ENCODE peak calls at places on chromosomes 11 and 22, in nine cellular contexts. One of them, this sample, is unnamed.

GRCh38 chr11:65716294-65716693 is 4.2 kb downstream of the KAT5 start:
- DNase-seq in K562: no peak
- DNase-seq in heart left ventricle: no peak
- DNase-seq in thoracic aorta: no peak
- DNase-seq in GM06990: no peak
- DNase-seq in kidney: no peak
- DNase-seq in cardiac muscle cell: no peak
- DNase-seq in AG10803: no peak
- DNase-seq in AG04450: no peak
- DNase-seq in this sample: no peak

GRCh38 chr11:86574493-86575207 is 97.8 kb downstream of the ME3 start:
- DNase-seq in kidney: no peak
- DNase-seq in thoracic aorta: no peak
- DNase-seq in AG10803: no peak
- DNase-seq in GM06990: no peak
- DNase-seq in cardiac muscle cell: no peak
- DNase-seq in AG04450: no peak
- DNase-seq in K562: no peak
- DNase-seq in heart left ventricle: no peak
- DNase-seq in this sample: peak

GRCh38 chr22:39109361-39109760 is 12.3 kb downstream of the APOBEC3H start:
- DNase-seq in heart left ventricle: no peak
- DNase-seq in kidney: no peak
- DNase-seq in K562: no peak
- DNase-seq in cardiac muscle cell: no peak
- DNase-seq in AG10803: no peak
- DNase-seq in GM06990: no peak
- DNase-seq in AG04450: no peak
- DNase-seq in thoracic aorta: no peak
- DNase-seq in this sample: no peak

GRCh38 chr11:64357904-64358535 is 942 bp upstream of the RPS6KA4 start:
- DNase-seq in heart left ventricle: no peak
- DNase-seq in AG10803: no peak
- DNase-seq in kidney: peak
- DNase-seq in thoracic aorta: no peak
- DNase-seq in AG04450: no peak
- DNase-seq in K562: peak
- DNase-seq in cardiac muscle cell: no peak
- DNase-seq in GM06990: no peak
- DNase-seq in this sample: peak

GRCh38 chr22:46547179-46547882 is 9.9 kb upstream of the CELSR1 start:
- DNase-seq in AG10803: peak
- DNase-seq in thoracic aorta: no peak
- DNase-seq in AG04450: no peak
- DNase-seq in K562: no peak
- DNase-seq in cardiac muscle cell: peak
- DNase-seq in GM06990: no peak
- DNase-seq in heart left ventricle: no peak
- DNase-seq in kidney: peak
- DNase-seq in this sample: peak

GRCh38 chr11:116460156-116460965 is 312.4 kb downstream of the BUD13 start:
- DNase-seq in cardiac muscle cell: no peak
- DNase-seq in K562: no peak
- DNase-seq in kidney: no peak
- DNase-seq in AG04450: no peak
- DNase-seq in heart left ventricle: no peak
- DNase-seq in GM06990: no peak
- DNase-seq in thoracic aorta: no peak
- DNase-seq in AG10803: no peak
- DNase-seq in this sample: no peak

GRCh38 chr11:74009675-74010305 is 905 bp upstream of the UCP3 start:
- DNase-seq in heart left ventricle: no peak
- DNase-seq in cardiac muscle cell: no peak
- DNase-seq in GM06990: no peak
- DNase-seq in thoracic aorta: no peak
- DNase-seq in AG04450: no peak
- DNase-seq in K562: peak
- DNase-seq in AG10803: no peak
- DNase-seq in kidney: no peak
- DNase-seq in this sample: no peak

GRCh38 chr11:79100093-79100704 is 340.6 kb downstream of the TENM4 start:
- DNase-seq in thoracic aorta: no peak
- DNase-seq in K562: peak
- DNase-seq in kidney: no peak
- DNase-seq in AG10803: peak
- DNase-seq in heart left ventricle: no peak
- DNase-seq in cardiac muscle cell: peak
- DNase-seq in GM06990: no peak
- DNase-seq in AG04450: no peak
- DNase-seq in this sample: peak

GRCh38 chr11:113553905-113554304 is 78.7 kb upstream of the DRD2 start:
- DNase-seq in AG04450: no peak
- DNase-seq in GM06990: no peak
- DNase-seq in K562: peak
- DNase-seq in kidney: no peak
- DNase-seq in AG10803: no peak
- DNase-seq in thoracic aorta: no peak
- DNase-seq in cardiac muscle cell: peak
- DNase-seq in heart left ventricle: no peak
- DNase-seq in this sample: no peak

GRCh38 chr11:7585816-7586215 is 72.0 kb downstream of the PPFIBP2 start:
- DNase-seq in thoracic aorta: no peak
- DNase-seq in cardiac muscle cell: no peak
- DNase-seq in AG10803: peak
- DNase-seq in AG04450: no peak
- DNase-seq in heart left ventricle: no peak
- DNase-seq in kidney: no peak
- DNase-seq in GM06990: no peak
- DNase-seq in K562: no peak
- DNase-seq in this sample: no peak

GRCh38 chr11:11607772-11608171 is 14.0 kb downstream of the GALNT18 start:
- DNase-seq in AG10803: no peak
- DNase-seq in kidney: no peak
- DNase-seq in heart left ventricle: no peak
- DNase-seq in K562: no peak
- DNase-seq in cardiac muscle cell: no peak
- DNase-seq in AG04450: no peak
- DNase-seq in GM06990: no peak
- DNase-seq in thoracic aorta: no peak
- DNase-seq in this sample: no peak

GRCh38 chr11:131579932-131580387 is 209.5 kb downstream of the NTM start:
- DNase-seq in heart left ventricle: no peak
- DNase-seq in AG10803: peak
- DNase-seq in cardiac muscle cell: peak
- DNase-seq in AG04450: no peak
- DNase-seq in GM06990: no peak
- DNase-seq in thoracic aorta: no peak
- DNase-seq in K562: peak
- DNase-seq in kidney: no peak
- DNase-seq in this sample: peak

GRCh38 chr11:65927904-65928397 is 8.7 kb downstream of the DRAP1 start:
- DNase-seq in thoracic aorta: no peak
- DNase-seq in K562: peak
- DNase-seq in kidney: peak
- DNase-seq in GM06990: peak
- DNase-seq in cardiac muscle cell: no peak
- DNase-seq in AG10803: peak
- DNase-seq in heart left ventricle: no peak
- DNase-seq in AG04450: no peak
- DNase-seq in this sample: no peak

DNA sequence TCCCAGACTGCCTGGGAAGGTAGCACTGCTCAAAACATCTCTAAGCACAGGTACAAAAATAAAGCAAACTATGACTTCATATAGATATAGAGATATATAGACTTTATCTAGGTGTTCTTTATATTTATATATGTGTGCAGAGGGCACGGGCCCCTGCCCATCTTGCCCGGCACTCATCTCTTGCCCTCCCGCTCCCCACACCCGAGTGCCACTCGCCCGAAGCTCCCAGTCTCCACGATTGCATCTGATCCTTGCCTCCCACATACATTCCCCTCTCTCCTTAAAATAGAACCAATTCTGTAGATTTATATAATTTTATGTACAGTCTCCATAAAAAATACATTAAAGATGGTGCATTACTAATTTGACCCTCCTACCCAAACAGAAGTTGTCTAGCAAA is 55.5 kb downstream of the IGSF9B start:
- DNase-seq in K562: no peak
- DNase-seq in kidney: no peak
- DNase-seq in heart left ventricle: peak
- DNase-seq in cardiac muscle cell: no peak
- DNase-seq in AG04450: no peak
- DNase-seq in thoracic aorta: no peak
- DNase-seq in GM06990: no peak
- DNase-seq in AG10803: no peak
- DNase-seq in this sample: no peak
- TF ChIP-seq CTCF in K562: no peak
- TF ChIP-seq CTCF in kidney: no peak
- TF ChIP-seq CTCF in heart left ventricle: no peak
- TF ChIP-seq CTCF in cardiac muscle cell: no peak
- TF ChIP-seq CTCF in AG04450: no peak
- TF ChIP-seq CTCF in thoracic aorta: no peak
- TF ChIP-seq CTCF in GM06990: no peak
- TF ChIP-seq CTCF in AG10803: no peak
- TF ChIP-seq CTCF in this sample: no peak

DNA sequence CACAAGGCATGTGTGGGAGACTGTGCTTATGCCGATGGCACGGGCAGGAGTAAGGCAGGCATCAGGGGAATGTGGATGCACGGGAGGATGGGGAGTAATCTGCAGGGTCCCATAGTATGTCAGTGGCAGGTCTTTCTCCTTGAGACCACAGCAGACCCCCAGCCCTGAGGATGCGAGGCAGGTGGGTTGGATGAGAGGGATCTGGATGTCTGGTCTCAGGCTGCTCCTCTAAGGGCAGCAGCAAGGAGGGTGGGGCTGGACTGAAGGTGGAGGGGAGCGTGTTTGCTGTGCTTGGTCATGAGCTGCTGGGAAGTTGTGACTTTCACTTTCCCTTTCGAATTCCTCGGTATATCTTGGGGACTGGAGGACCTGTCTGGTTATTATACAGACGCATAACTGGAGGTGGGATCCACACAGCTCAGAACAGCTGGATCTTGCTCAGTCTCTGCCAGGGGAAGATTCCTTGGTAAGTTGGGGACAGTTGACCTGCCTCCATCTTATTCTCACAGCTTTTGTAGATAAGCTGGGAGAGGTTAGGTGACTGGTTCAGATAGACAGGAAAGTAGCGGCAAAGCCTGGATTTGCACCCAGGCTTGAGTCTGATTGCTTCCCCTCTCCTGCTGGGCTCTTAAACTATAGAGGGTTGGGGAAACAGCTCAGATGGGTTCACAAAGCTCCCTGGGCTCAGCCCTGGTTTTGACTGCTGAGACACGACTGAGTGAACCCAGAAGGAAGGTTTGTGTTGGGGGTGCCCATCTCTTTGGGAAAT is at the start of gene APOL1:
- DNase-seq in thoracic aorta: no peak
- DNase-seq in K562: peak
- DNase-seq in kidney: peak
- DNase-seq in cardiac muscle cell: no peak
- DNase-seq in heart left ventricle: no peak
- DNase-seq in GM06990: peak
- DNase-seq in AG04450: no peak
- DNase-seq in AG10803: peak
- DNase-seq in this sample: peak
- H3K4me3 ChIP-seq in thoracic aorta: peak
- H3K4me3 ChIP-seq in K562: peak
- H3K4me3 ChIP-seq in kidney: peak
- H3K4me3 ChIP-seq in cardiac muscle cell: no peak
- H3K4me3 ChIP-seq in heart left ventricle: peak
- H3K4me3 ChIP-seq in GM06990: peak
- H3K4me3 ChIP-seq in AG04450: peak
- H3K4me3 ChIP-seq in AG10803: peak
- H3K4me3 ChIP-seq in this sample: peak

GRCh38 chr11:76723548-76723947 is 53.0 kb upstream of the LRRC32 start:
- DNase-seq in GM06990: no peak
- DNase-seq in K562: no peak
- DNase-seq in thoracic aorta: no peak
- DNase-seq in AG10803: no peak
- DNase-seq in cardiac muscle cell: no peak
- DNase-seq in kidney: no peak
- DNase-seq in AG04450: no peak
- DNase-seq in heart left ventricle: no peak
- DNase-seq in this sample: no peak

GRCh38 chr11:76719686-76720085 is 49.1 kb upstream of the LRRC32 start:
- DNase-seq in kidney: no peak
- DNase-seq in AG10803: no peak
- DNase-seq in GM06990: no peak
- DNase-seq in AG04450: no peak
- DNase-seq in K562: no peak
- DNase-seq in cardiac muscle cell: no peak
- DNase-seq in heart left ventricle: no peak
- DNase-seq in thoracic aorta: no peak
- DNase-seq in this sample: no peak

GRCh38 chr11:76721755-76722677 is 51.5 kb upstream of the LRRC32 start:
- DNase-seq in AG10803: peak
- DNase-seq in AG04450: peak
- DNase-seq in GM06990: peak
- DNase-seq in kidney: peak
- DNase-seq in K562: peak
- DNase-seq in heart left ventricle: peak
- DNase-seq in cardiac muscle cell: peak
- DNase-seq in thoracic aorta: peak
- DNase-seq in this sample: peak

GRCh38 chr11:76724162-76724768 is 53.7 kb upstream of the LRRC32 start:
- DNase-seq in GM06990: no peak
- DNase-seq in kidney: no peak
- DNase-seq in K562: no peak
- DNase-seq in AG10803: no peak
- DNase-seq in cardiac muscle cell: peak
- DNase-seq in AG04450: no peak
- DNase-seq in heart left ventricle: no peak
- DNase-seq in thoracic aorta: no peak
- DNase-seq in this sample: no peak

GRCh38 chr11:76723142-76723541 is 52.6 kb upstream of the LRRC32 start:
- DNase-seq in thoracic aorta: no peak
- DNase-seq in GM06990: no peak
- DNase-seq in K562: peak
- DNase-seq in kidney: no peak
- DNase-seq in AG04450: no peak
- DNase-seq in heart left ventricle: no peak
- DNase-seq in AG10803: no peak
- DNase-seq in cardiac muscle cell: no peak
- DNase-seq in this sample: no peak
- TF ChIP-seq CTCF in thoracic aorta: no peak
- TF ChIP-seq CTCF in GM06990: no peak
- TF ChIP-seq CTCF in K562: peak
- TF ChIP-seq CTCF in kidney: no peak
- TF ChIP-seq CTCF in AG04450: no peak
- TF ChIP-seq CTCF in heart left ventricle: no peak
- TF ChIP-seq CTCF in AG10803: no peak
- TF ChIP-seq CTCF in cardiac muscle cell: no peak
- TF ChIP-seq CTCF in this sample: no peak

DNA sequence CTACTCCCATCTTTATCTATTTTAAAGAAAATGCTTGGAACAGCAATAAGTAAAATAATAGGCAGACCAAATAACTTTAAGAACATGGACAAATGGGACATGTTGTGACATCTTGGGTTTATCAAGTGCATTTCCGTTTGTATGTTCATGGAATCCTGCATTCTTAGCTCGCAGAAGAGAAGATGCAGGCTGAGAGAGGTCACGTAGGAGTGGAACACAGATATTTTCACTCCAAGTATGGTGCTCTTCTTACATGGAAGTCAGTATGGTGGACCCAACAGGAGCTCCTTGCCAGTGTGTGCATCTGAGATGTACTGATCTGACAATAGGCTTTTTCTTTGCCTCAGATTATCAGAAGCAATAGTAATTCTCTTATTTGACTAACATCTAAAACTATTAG is 1.7 kb downstream of the E2F8 start:
- DNase-seq in GM06990: no peak
- DNase-seq in kidney: no peak
- DNase-seq in K562: peak
- DNase-seq in heart left ventricle: no peak
- DNase-seq in AG04450: no peak
- DNase-seq in cardiac muscle cell: no peak
- DNase-seq in thoracic aorta: no peak
- DNase-seq in AG10803: no peak
- DNase-seq in this sample: no peak
- H3K4me3 ChIP-seq in GM06990: peak
- H3K4me3 ChIP-seq in kidney: no peak
- H3K4me3 ChIP-seq in K562: peak
- H3K4me3 ChIP-seq in heart left ventricle: peak
- H3K4me3 ChIP-seq in AG04450: no peak
- H3K4me3 ChIP-seq in cardiac muscle cell: peak
- H3K4me3 ChIP-seq in thoracic aorta: no peak
- H3K4me3 ChIP-seq in AG10803: no peak
- H3K4me3 ChIP-seq in this sample: no peak

This sample was measured in cardiac fibroblast.